ENCODE peak calls at places on chromosomes 1 and 21, in five cellular contexts. G, R, C, B and U are unnamed samples.
A peak's percentile ranks its signal among the peaks of the same experiment; 100 is the strongest.

GRCh38 chr1:88141499-88142074 is 542.5 kb upstream of the PKN2 start:
- DNase-seq in G (no peak), R (no peak), C (no peak), B (no peak), U (no peak)

GRCh38 chr1:62245201-62245600 is 50.6 kb downstream of the L1TD1 start:
- DNase-seq in G (no peak), R (no peak), C (no peak), B (no peak), U (no peak)

GRCh38 chr1:109984190-109984455 is 442 bp upstream of the AHCYL1 start:
- DNase-seq in G (no peak), R (no peak), C (no peak), B (no peak), U (no peak)

GRCh38 chr1:180185281-180185680 is 30.6 kb downstream of the QSOX1 start:
- DNase-seq in G (no peak), R (no peak), C (no peak), B (no peak), U (no peak)

GRCh38 chr1:58874327-58874726 is 90.5 kb upstream of the JUN start:
- DNase-seq in G (no peak), R (no peak), C (no peak), B (no peak), U (no peak)

GRCh38 chr1:201781447-201781846 is 47.5 kb upstream of the IPO9 start:
- DNase-seq in G (no peak), R (no peak), C (no peak), B (no peak), U (no peak)

GRCh38 chr1:148318123-148318899 is 164.8 kb downstream of the PPIAL4G start:
- DNase-seq in G (no peak), R (peak; percentile 56), C (peak; percentile 47), B (peak; percentile 62), U (peak; percentile 24)

GRCh38 chr21:34762761-34763160 is 94.0 kb downstream of the CLIC6 start:
- DNase-seq in G (no peak), R (no peak), C (no peak), B (no peak), U (no peak)

GRCh38 chr1:10912441-10912840 is 100.0 kb upstream of the TARDBP start:
- DNase-seq in G (no peak), R (no peak), C (no peak), B (no peak), U (no peak)

GRCh38 chr1:152917794-152918193 is 9.4 kb downstream of the IVL start:
- DNase-seq in G (peak; percentile 26), R (no peak), C (no peak), B (no peak), U (no peak)

GRCh38 chr1:154776339-154776605 is 93.8 kb downstream of the KCNN3 start:
- DNase-seq in G (no peak), R (no peak), C (no peak), B (no peak), U (no peak)

GRCh38 chr1:159987186-159987585 is 33.1 kb upstream of the SLAMF9 start:
- DNase-seq in G (no peak), R (no peak), C (no peak), B (no peak), U (no peak)

GRCh38 chr1:174337000-174337681 is 110.6 kb upstream of the GPR52 start:
- DNase-seq in G (peak; percentile 2), R (no peak), C (no peak), B (no peak), U (no peak)

GRCh38 chr1:236103646-236104218 is 38.6 kb upstream of the GPR137B start:
- DNase-seq in G (peak; percentile 75), R (peak; percentile 38), C (peak; percentile 50), B (peak; percentile 57), U (peak; percentile 37)

GRCh38 chr1:232123775-232124659 is 497.4 kb downstream of the DISC1 start:
- DNase-seq in G (no peak), R (no peak), C (no peak), B (no peak), U (no peak)

GRCh38 chr1:212607206-212607923 is 1.2 kb upstream of the ATF3 start:
- DNase-seq in G (peak; percentile 27), R (no peak), C (no peak), B (peak; percentile 21), U (peak; percentile 58)

GRCh38 chr21:22892041-22892440 is 1893.8 kb downstream of the NCAM2 start:
- DNase-seq in G (no peak), R (no peak), C (no peak), B (no peak), U (no peak)

GRCh38 chr1:165168466-165168865 is 188.0 kb downstream of the LMX1A start:
- DNase-seq in G (no peak), R (no peak), C (no peak), B (no peak), U (no peak)